ENCODE peak calls at places on chromosomes 12 and 14, in five cellular contexts. H, Z, J, E and M are unnamed samples.
A peak's percentile ranks its signal among the peaks of the same experiment; 100 is the strongest.

GRCh38 chr14:85415015-85415712 is 114.8 kb upstream of the FLRT2 start:
- DNase-seq in J (peak; percentile 63), E (no peak), H (no peak), Z (peak; percentile 88), M (peak; percentile 20)

GRCh38 chr12:57896139-57896436 is 45.3 kb upstream of the ATP23 start:
- DNase-seq in H (no peak), E (peak; percentile 16), J (no peak), Z (no peak), M (no peak)

GRCh38 chr12:100120355-100120754 is 22.3 kb downstream of the BLTP3B start:
- DNase-seq in E (no peak), J (no peak), H (no peak), Z (no peak), M (no peak)

GRCh38 chr12:93571854-93572711 is at the start of gene SOCS2:
- DNase-seq in H (peak; percentile 82), E (peak; percentile 21), J (no peak), Z (peak; percentile 20), M (peak; percentile 47)

GRCh38 chr14:54659365-54659764 is 92.4 kb downstream of the SAMD4A start:
- DNase-seq in J (no peak), H (no peak), Z (peak; percentile 100), E (no peak), M (no peak)

GRCh38 chr12:130977759-130978127 is 24.0 kb downstream of the ADGRD1 start:
- DNase-seq in J (no peak), Z (no peak), E (no peak), H (no peak), M (no peak)

GRCh38 chr14:103629503-103630121 is 601 bp downstream of the KLC1 start:
- DNase-seq in J (no peak), H (peak; percentile 91), Z (peak; percentile 28), E (peak; percentile 32), M (peak; percentile 80)

GRCh38 chr14:101049511-101049910 is 146.0 kb upstream of the RTL1 start:
- DNase-seq in E (no peak), H (peak; percentile 49), J (no peak), Z (no peak), M (no peak)

GRCh38 chr12:30700216-30700900 is 4.7 kb upstream of the IPO8 start:
- DNase-seq in J (no peak), E (no peak), H (no peak), Z (peak; percentile 31), M (no peak)

GRCh38 chr14:89855961-89856360 is 98.6 kb downstream of the EFCAB11 start:
- DNase-seq in J (peak; percentile 43), H (no peak), E (no peak), Z (peak; percentile 73), M (no peak)

GRCh38 chr14:41604793-41605534 is 1.7 kb upstream of the LRFN5 start:
- DNase-seq in E (no peak), J (peak; percentile 66), H (peak; percentile 45), Z (no peak), M (peak; percentile 35)

GRCh38 chr12:116599285-116600122 is 40.3 kb downstream of the MAP1LC3B2 start:
- DNase-seq in H (peak; percentile 94), Z (peak; percentile 91), E (peak; percentile 64), J (peak; percentile 20), M (peak; percentile 86)

GRCh38 chr12:54371328-54372112 is 7.2 kb upstream of the GPR84 start:
- DNase-seq in Z (no peak), J (no peak), H (no peak), E (no peak), M (peak; percentile 74)

GRCh38 chr14:76277586-76278130 is 98.3 kb upstream of the ESRRB start:
- DNase-seq in J (no peak), Z (no peak), E (no peak), H (no peak), M (no peak)

GRCh38 chr12:48023386-48023785 is 19.1 kb upstream of the COL2A1 start:
- DNase-seq in J (no peak), Z (no peak), H (no peak), E (no peak), M (no peak)

GRCh38 chr12:94561943-94562411 is 88.4 kb downstream of the TMCC3 start:
- DNase-seq in H (no peak), Z (peak; percentile 89), J (no peak), E (no peak), M (peak; percentile 83)

GRCh38 chr12:3537916-3538690 is 47.1 kb downstream of the PRMT8 start:
- DNase-seq in E (no peak), Z (no peak), H (no peak), J (no peak), M (no peak)

GRCh38 chr14:75559451-75560187 is 18.8 kb upstream of the FLVCR2 start:
- DNase-seq in Z (peak; percentile 80), H (peak; percentile 83), E (no peak), J (no peak), M (peak; percentile 24)

GRCh38 chr12:111248221-111248620 is 120.7 kb downstream of the PHETA1 start:
- DNase-seq in E (no peak), H (no peak), Z (peak; percentile 73), J (no peak), M (no peak)

GRCh38 chr14:20415723-20416622 is 2.7 kb upstream of the TEP1 start:
- DNase-seq in E (peak; percentile 39), Z (peak; percentile 74), H (no peak), J (peak; percentile 23), M (no peak)

GRCh38 chr14:76768201-76768656 is 7.0 kb downstream of the VASH1 start:
- DNase-seq in Z (no peak), E (peak; percentile 69), H (no peak), J (no peak), M (peak; percentile 49)

GRCh38 chr12:3421599-3421998 is 69.4 kb upstream of the PRMT8 start:
- DNase-seq in Z (no peak), J (no peak), H (no peak), E (no peak), M (no peak)

GRCh38 chr12:18552829-18553228 is 185.0 kb downstream of the PLCZ1 start:
- DNase-seq in Z (peak; percentile 23), H (no peak), E (no peak), J (no peak), M (no peak)

GRCh38 chr12:88908345-88908744 is 328.1 kb upstream of the KITLG start:
- DNase-seq in J (no peak), E (no peak), H (no peak), Z (no peak), M (no peak)

GRCh38 chr12:106861984-106862894 is 87.8 kb downstream of the RIC8B start:
- DNase-seq in Z (peak; percentile 82), J (peak; percentile 47), E (no peak), H (no peak), M (no peak)

GRCh38 chr14:49769171-49769570 is 1.2 kb downstream of the KLHDC2 start:
- DNase-seq in Z (peak; percentile 81), H (no peak), J (no peak), E (no peak), M (no peak)

GRCh38 chr12:121483950-121484349 is 84.0 kb downstream of the RNF34 start:
- DNase-seq in H (no peak), J (no peak), E (no peak), Z (no peak), M (no peak)

GRCh38 chr12:67080637-67081036 is 188.5 kb upstream of the CAND1 start:
- DNase-seq in Z (no peak), J (no peak), E (no peak), H (no peak), M (no peak)

DNA sequence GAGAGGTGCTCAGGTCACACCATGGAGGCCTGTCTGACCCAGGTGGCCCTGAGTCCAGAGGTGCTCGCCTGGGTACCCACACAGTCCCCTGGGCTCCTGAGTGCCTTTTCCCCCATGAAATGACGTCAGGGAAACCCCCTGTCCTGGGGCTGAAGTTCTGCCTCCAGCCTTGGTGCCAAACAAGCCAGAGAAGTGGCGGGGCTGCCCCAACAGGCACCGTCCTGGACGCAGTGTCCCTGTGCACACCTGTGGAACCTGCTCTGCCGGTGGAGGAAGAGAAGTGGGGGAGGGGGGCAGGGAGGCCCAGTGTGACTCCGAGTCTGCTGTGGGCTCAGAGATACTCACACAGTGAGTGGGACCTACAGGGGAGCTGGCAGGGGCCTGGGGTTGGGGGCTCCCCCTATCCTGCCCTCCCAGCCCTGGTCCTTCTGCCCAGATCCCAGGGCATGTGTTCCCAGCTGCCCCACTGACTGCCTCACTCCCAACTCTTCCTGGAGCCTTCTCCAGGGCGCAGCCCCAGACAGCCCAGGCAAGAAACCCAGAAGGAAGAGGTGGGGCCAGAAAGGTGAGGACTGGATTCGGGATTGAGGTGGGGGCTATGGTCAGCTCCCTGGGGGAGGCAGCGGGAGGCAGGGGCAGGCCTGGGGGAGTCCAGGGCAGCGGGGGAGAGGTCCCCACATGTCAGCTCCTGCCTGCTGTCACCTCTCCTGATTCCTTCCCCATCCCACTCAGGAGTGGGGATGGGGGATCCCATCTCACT is 24.8 kb downstream of the CCDC85C start:
- DNase-seq in H (no peak), Z (peak; percentile 84), J (no peak), E (no peak), M (no peak)
- H3K4me3 ChIP-seq in H (no peak overlapping the region), Z (peak overlapping the region; percentile 37), J (no peak overlapping the region), E (no peak overlapping the region), M (no peak overlapping the region)

GRCh38 chr12:109951751-109952150 is 44.4 kb downstream of the GIT2 start:
- DNase-seq in J (peak; percentile 85), E (no peak), Z (peak; percentile 84), H (no peak), M (peak; percentile 62)
- H3K27ac ChIP-seq in J (peak overlapping the region; percentile 99), E (no peak overlapping the region), Z (peak overlapping the region; percentile 66), H (peak overlapping the region; percentile 34), M (peak overlapping the region; percentile 68)

DNA sequence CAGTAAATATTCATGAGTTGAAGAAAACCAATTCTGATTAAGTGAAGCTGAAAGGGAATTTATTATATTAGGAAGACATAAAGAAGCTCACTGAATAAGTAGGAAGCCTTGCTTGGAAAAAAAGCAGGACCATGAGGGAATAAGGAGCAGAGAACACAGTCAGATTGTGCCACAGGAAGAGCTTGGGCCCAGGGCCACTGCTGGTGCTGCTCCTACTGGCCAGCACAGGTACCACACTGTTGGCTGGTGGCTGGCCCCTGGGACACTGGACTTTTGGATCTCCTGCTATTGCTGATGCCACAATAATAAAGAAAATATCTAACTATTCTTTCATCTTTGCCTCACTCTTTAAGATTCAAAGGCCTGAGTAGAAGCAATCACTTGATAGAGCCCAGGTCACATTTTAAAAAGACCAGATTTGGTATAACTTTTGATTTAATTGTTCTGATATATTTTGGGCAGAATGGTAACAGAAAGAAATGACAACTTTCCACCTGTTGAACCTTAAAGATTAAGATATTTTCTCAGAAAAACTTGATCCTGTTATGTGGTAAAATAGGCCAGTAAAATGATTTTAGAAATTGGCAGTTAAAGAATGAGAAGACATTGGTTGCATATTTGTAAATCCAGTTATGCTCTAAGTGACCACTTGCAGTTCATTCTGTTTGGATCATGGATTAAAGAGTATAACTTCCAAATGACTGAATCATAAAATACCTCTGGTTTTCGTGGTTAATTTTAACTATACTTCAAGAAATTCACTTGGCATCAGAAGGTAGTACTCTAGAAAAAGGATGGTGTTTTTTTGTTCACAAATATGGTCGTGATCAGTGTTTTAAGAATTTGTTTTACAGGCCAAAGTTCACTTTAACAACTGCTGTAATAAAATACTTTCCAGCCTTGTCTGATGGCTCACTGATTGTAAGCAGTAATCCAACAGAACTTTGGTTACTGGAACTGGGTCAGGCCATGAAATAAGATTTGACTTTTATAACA is 68.3 kb downstream of the DERA start:
- DNase-seq in J (peak; percentile 78), H (no peak), E (no peak), Z (peak; percentile 60), M (no peak)
- TF ChIP-seq CTCF in J (peak; percentile 68), H (peak; percentile 47), E (peak; percentile 34), Z (peak; percentile 62), M (peak; percentile 50)

DNA sequence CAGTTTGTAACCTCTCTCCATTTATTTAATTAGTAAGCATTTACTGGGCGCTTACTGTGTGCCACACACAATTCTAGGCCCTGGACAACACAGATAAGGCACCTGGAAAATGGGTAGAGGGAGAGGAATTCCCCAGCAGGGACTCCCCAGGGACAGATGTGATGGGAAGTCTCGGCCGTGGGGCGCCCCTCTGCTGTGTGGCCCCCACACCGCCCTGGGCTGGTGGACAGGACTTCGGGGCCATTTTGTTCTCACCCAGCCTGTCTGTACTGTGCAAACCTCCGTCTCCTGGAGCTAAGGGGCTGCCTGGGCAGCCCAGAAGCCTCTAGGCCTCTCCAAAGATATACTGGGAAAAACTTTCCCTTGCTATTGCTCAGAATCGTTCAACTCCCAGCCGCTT is 64.3 kb upstream of the NCOR2 start:
- DNase-seq in H (no peak), J (no peak), Z (no peak), E (no peak), M (no peak)
- H3K4me3 ChIP-seq in H (no peak overlapping the region), J (no peak overlapping the region), Z (no peak overlapping the region), E (no peak overlapping the region), M (no peak overlapping the region)